ENCODE peak calls at places on chromosomes 11 and 22, in four cellular contexts. One of them, this sample, is unnamed.

GRCh38 chr11:58058276-58059010 is 27.7 kb downstream of the OR6Q1 start:
- DNase-seq in A549: no peak
- DNase-seq in retina: peak
- DNase-seq in mesendoderm: peak
- DNase-seq in this sample: no peak

GRCh38 chr11:76253416-76253815 is 47.1 kb upstream of the WNT11 start:
- DNase-seq in A549: no peak
- DNase-seq in retina: no peak
- DNase-seq in mesendoderm: no peak
- DNase-seq in this sample: no peak

GRCh38 chr11:70542406-70542805 is 144.1 kb downstream of the CTTN start:
- DNase-seq in A549: no peak
- DNase-seq in retina: no peak
- DNase-seq in mesendoderm: no peak
- DNase-seq in this sample: no peak

GRCh38 chr11:7278314-7278917 is 26.7 kb downstream of the SYT9 start:
- DNase-seq in A549: peak
- DNase-seq in retina: peak
- DNase-seq in mesendoderm: peak
- DNase-seq in this sample: peak

GRCh38 chr11:44427432-44427831 is 117.5 kb upstream of the ALX4 start:
- DNase-seq in A549: no peak
- DNase-seq in retina: no peak
- DNase-seq in mesendoderm: peak
- DNase-seq in this sample: peak

GRCh38 chr22:27151407-27151806 is 494.0 kb downstream of the MIAT start:
- DNase-seq in A549: no peak
- DNase-seq in retina: no peak
- DNase-seq in mesendoderm: peak
- DNase-seq in this sample: peak

GRCh38 chr11:6397156-6397555 is 6.9 kb downstream of the SMPD1 start:
- DNase-seq in A549: no peak
- DNase-seq in retina: no peak
- DNase-seq in mesendoderm: no peak
- DNase-seq in this sample: no peak

GRCh38 chr22:45997077-45997774 is 20.3 kb upstream of the WNT7B start:
- DNase-seq in A549: no peak
- DNase-seq in retina: peak
- DNase-seq in mesendoderm: peak
- DNase-seq in this sample: peak

GRCh38 chr11:102421262-102421661 is 31.3 kb downstream of the TMEM123 start:
- DNase-seq in A549: no peak
- DNase-seq in retina: peak
- DNase-seq in mesendoderm: no peak
- DNase-seq in this sample: no peak

GRCh38 chr11:130213143-130213978 is 53.8 kb downstream of the ST14 start:
- DNase-seq in A549: peak
- DNase-seq in retina: peak
- DNase-seq in mesendoderm: peak
- DNase-seq in this sample: peak

GRCh38 chr11:112200252-112200651 is 24.9 kb downstream of the BCO2 start:
- DNase-seq in A549: no peak
- DNase-seq in retina: no peak
- DNase-seq in mesendoderm: no peak
- DNase-seq in this sample: peak

GRCh38 chr22:27105142-27106025 is 448.0 kb downstream of the MIAT start:
- DNase-seq in A549: no peak
- DNase-seq in retina: no peak
- DNase-seq in mesendoderm: no peak
- DNase-seq in this sample: no peak

GRCh38 chr22:40076702-40077645 is 82.2 kb downstream of the FAM83F start:
- DNase-seq in A549: no peak
- DNase-seq in retina: no peak
- DNase-seq in mesendoderm: no peak
- DNase-seq in this sample: peak

GRCh38 chr11:122717264-122717867 is 61.8 kb downstream of the UBASH3B start:
- DNase-seq in A549: no peak
- DNase-seq in retina: no peak
- DNase-seq in mesendoderm: no peak
- DNase-seq in this sample: no peak

GRCh38 chr11:42595856-42596255 is 715.9 kb upstream of the API5 start:
- DNase-seq in A549: no peak
- DNase-seq in retina: no peak
- DNase-seq in mesendoderm: peak
- DNase-seq in this sample: no peak

GRCh38 chr22:43953988-43954771 is 1.1 kb upstream of the SAMM50 start:
- DNase-seq in A549: no peak
- DNase-seq in retina: no peak
- DNase-seq in mesendoderm: peak
- DNase-seq in this sample: peak

GRCh38 chr11:70771099-70771885 is 373.0 kb downstream of the CTTN start:
- DNase-seq in A549: no peak
- DNase-seq in retina: no peak
- DNase-seq in mesendoderm: no peak
- DNase-seq in this sample: no peak